ENCODE peak calls at places on chromosomes 2 and 18, in ten cellular contexts. One of them, this sample, is unnamed.

GRCh38 chr2:235406420-235406819 is 87.4 kb upstream of the AGAP1 start:
- DNase-seq in A549: no peak
- DNase-seq in heart left ventricle: no peak
- DNase-seq in pancreas: no peak
- DNase-seq in fibroblast of lung: no peak
- DNase-seq in neural progenitor cell: no peak
- DNase-seq in Peyer's patch: no peak
- DNase-seq in chondrocyte: no peak
- DNase-seq in mammary epithelial cell: no peak
- DNase-seq in right atrium auricular region: no peak
- DNase-seq in this sample: no peak

GRCh38 chr2:54722641-54723299 is 692 bp upstream of the EML6 start:
- DNase-seq in A549: peak; percentile 38
- DNase-seq in heart left ventricle: no peak
- DNase-seq in pancreas: no peak
- DNase-seq in fibroblast of lung: peak; percentile 86
- DNase-seq in neural progenitor cell: no peak
- DNase-seq in Peyer's patch: no peak
- DNase-seq in chondrocyte: no peak
- DNase-seq in mammary epithelial cell: peak; percentile 41
- DNase-seq in right atrium auricular region: no peak
- DNase-seq in this sample: no peak

GRCh38 chr18:37299471-37300304 is 265.9 kb downstream of the CELF4 start:
- DNase-seq in A549: peak; percentile 69
- DNase-seq in heart left ventricle: peak; percentile 88
- DNase-seq in pancreas: peak; percentile 95
- DNase-seq in fibroblast of lung: peak; percentile 97
- DNase-seq in neural progenitor cell: no peak
- DNase-seq in Peyer's patch: peak; percentile 80
- DNase-seq in chondrocyte: no peak
- DNase-seq in mammary epithelial cell: peak; percentile 91
- DNase-seq in right atrium auricular region: peak; percentile 86
- DNase-seq in this sample: no peak

GRCh38 chr18:54284535-54284934 is 15.2 kb downstream of the POLI start:
- DNase-seq in A549: no peak
- DNase-seq in heart left ventricle: no peak
- DNase-seq in pancreas: no peak
- DNase-seq in fibroblast of lung: no peak
- DNase-seq in neural progenitor cell: no peak
- DNase-seq in Peyer's patch: no peak
- DNase-seq in chondrocyte: no peak
- DNase-seq in mammary epithelial cell: no peak
- DNase-seq in right atrium auricular region: no peak
- DNase-seq in this sample: no peak

GRCh38 chr2:241223211-241224067 is 35.0 kb downstream of the ANO7 start:
- DNase-seq in A549: no peak
- DNase-seq in heart left ventricle: peak; percentile 25
- DNase-seq in pancreas: peak; percentile 40
- DNase-seq in fibroblast of lung: no peak
- DNase-seq in neural progenitor cell: no peak
- DNase-seq in Peyer's patch: no peak
- DNase-seq in chondrocyte: peak; percentile 81
- DNase-seq in mammary epithelial cell: peak; percentile 45
- DNase-seq in right atrium auricular region: no peak
- DNase-seq in this sample: no peak

GRCh38 chr18:69102959-69103358 is 297.7 kb upstream of the DOK6 start:
- DNase-seq in A549: no peak
- DNase-seq in heart left ventricle: no peak
- DNase-seq in pancreas: no peak
- DNase-seq in fibroblast of lung: peak; percentile 31
- DNase-seq in neural progenitor cell: no peak
- DNase-seq in Peyer's patch: no peak
- DNase-seq in chondrocyte: no peak
- DNase-seq in mammary epithelial cell: no peak
- DNase-seq in right atrium auricular region: no peak
- DNase-seq in this sample: no peak

GRCh38 chr2:36438454-36438977 is 82.9 kb downstream of the CRIM1 start:
- DNase-seq in A549: peak; percentile 84
- DNase-seq in heart left ventricle: no peak
- DNase-seq in pancreas: no peak
- DNase-seq in fibroblast of lung: peak; percentile 96
- DNase-seq in neural progenitor cell: no peak
- DNase-seq in Peyer's patch: no peak
- DNase-seq in chondrocyte: no peak
- DNase-seq in mammary epithelial cell: peak; percentile 95
- DNase-seq in right atrium auricular region: no peak
- DNase-seq in this sample: no peak

GRCh38 chr2:39216495-39217191 is 27.1 kb downstream of the CDKL4 start:
- DNase-seq in A549: no peak
- DNase-seq in heart left ventricle: no peak
- DNase-seq in pancreas: no peak
- DNase-seq in fibroblast of lung: no peak
- DNase-seq in neural progenitor cell: no peak
- DNase-seq in Peyer's patch: peak; percentile 79
- DNase-seq in chondrocyte: no peak
- DNase-seq in mammary epithelial cell: no peak
- DNase-seq in right atrium auricular region: no peak
- DNase-seq in this sample: no peak

GRCh38 chr2:61045999-61046398 is 19.7 kb upstream of the SANBR start:
- DNase-seq in A549: no peak
- DNase-seq in heart left ventricle: no peak
- DNase-seq in pancreas: no peak
- DNase-seq in fibroblast of lung: peak; percentile 32
- DNase-seq in neural progenitor cell: no peak
- DNase-seq in Peyer's patch: no peak
- DNase-seq in chondrocyte: no peak
- DNase-seq in mammary epithelial cell: no peak
- DNase-seq in right atrium auricular region: no peak
- DNase-seq in this sample: no peak

GRCh38 chr2:112750560-112750843 is 13.9 kb downstream of the CKAP2L start:
- DNase-seq in A549: no peak
- DNase-seq in heart left ventricle: no peak
- DNase-seq in pancreas: no peak
- DNase-seq in fibroblast of lung: no peak
- DNase-seq in neural progenitor cell: no peak
- DNase-seq in Peyer's patch: no peak
- DNase-seq in chondrocyte: no peak
- DNase-seq in mammary epithelial cell: no peak
- DNase-seq in right atrium auricular region: no peak
- DNase-seq in this sample: no peak

GRCh38 chr2:127733816-127734537 is 32.7 kb downstream of the SFT2D3 start:
- DNase-seq in A549: no peak
- DNase-seq in heart left ventricle: no peak
- DNase-seq in pancreas: no peak
- DNase-seq in fibroblast of lung: peak; percentile 39
- DNase-seq in neural progenitor cell: no peak
- DNase-seq in Peyer's patch: no peak
- DNase-seq in chondrocyte: no peak
- DNase-seq in mammary epithelial cell: no peak
- DNase-seq in right atrium auricular region: no peak
- DNase-seq in this sample: no peak

GRCh38 chr18:63150942-63151421 is 168.6 kb downstream of the BCL2 start:
- DNase-seq in A549: no peak
- DNase-seq in heart left ventricle: no peak
- DNase-seq in pancreas: no peak
- DNase-seq in fibroblast of lung: no peak
- DNase-seq in neural progenitor cell: no peak
- DNase-seq in Peyer's patch: no peak
- DNase-seq in chondrocyte: no peak
- DNase-seq in mammary epithelial cell: no peak
- DNase-seq in right atrium auricular region: no peak
- DNase-seq in this sample: no peak

GRCh38 chr2:233832869-233833812 is 21.2 kb downstream of the HJURP start:
- DNase-seq in A549: peak; percentile 93
- DNase-seq in heart left ventricle: no peak
- DNase-seq in pancreas: no peak
- DNase-seq in fibroblast of lung: peak; percentile 50
- DNase-seq in neural progenitor cell: peak; percentile 85
- DNase-seq in Peyer's patch: peak; percentile 58
- DNase-seq in chondrocyte: peak; percentile 64
- DNase-seq in mammary epithelial cell: peak; percentile 63
- DNase-seq in right atrium auricular region: no peak
- DNase-seq in this sample: peak; percentile 26
- TF ChIP-seq CTCF in A549: peak; percentile 89
- TF ChIP-seq CTCF in heart left ventricle: no peak
- TF ChIP-seq CTCF in pancreas: no peak
- TF ChIP-seq CTCF in fibroblast of lung: peak; percentile 25
- TF ChIP-seq CTCF in neural progenitor cell: peak; percentile 64
- TF ChIP-seq CTCF in Peyer's patch: peak; percentile 71
- TF ChIP-seq CTCF in chondrocyte: peak; percentile 79
- TF ChIP-seq CTCF in mammary epithelial cell: peak; percentile 12
- TF ChIP-seq CTCF in right atrium auricular region: no peak
- TF ChIP-seq CTCF in this sample: no peak

DNA sequence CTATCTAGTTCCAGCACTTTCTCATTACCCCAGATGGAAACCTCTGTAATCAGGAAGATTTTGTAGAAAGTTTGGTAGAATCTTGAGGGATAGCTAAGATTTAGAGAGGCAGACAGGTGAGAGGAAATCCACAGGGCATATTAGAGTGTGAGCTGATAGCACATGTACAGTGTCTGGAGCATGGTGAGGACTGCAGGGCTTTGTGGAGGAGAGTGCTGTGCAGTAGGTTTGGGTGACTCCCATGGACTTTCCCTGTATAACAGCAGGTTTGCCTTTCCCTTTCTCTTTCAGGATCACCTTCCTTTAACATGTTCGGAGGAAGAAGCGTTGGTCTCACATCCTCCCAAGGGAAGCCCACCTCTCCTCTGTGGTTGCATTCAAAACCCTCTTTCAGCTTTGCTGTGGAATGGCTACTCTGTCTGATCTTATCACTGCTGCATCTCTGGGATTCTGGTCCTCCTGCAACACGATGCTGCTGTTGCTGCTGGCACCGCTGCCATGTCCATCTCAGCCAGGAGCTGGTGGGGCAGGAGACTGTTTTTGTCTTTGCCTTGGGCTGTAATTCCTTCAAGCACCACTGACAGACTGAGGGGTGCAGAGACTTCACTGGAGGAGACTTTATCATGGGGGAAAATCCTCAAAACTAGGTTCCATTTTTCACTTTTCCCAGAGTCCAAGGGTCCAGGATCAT is 7.8 kb upstream of the KIF5C start:
- DNase-seq in A549: no peak
- DNase-seq in heart left ventricle: no peak
- DNase-seq in pancreas: no peak
- DNase-seq in fibroblast of lung: no peak
- DNase-seq in neural progenitor cell: no peak
- DNase-seq in Peyer's patch: no peak
- DNase-seq in chondrocyte: no peak
- DNase-seq in mammary epithelial cell: no peak
- DNase-seq in right atrium auricular region: no peak
- DNase-seq in this sample: no peak
- TF ChIP-seq CTCF in A549: no peak
- TF ChIP-seq CTCF in heart left ventricle: no peak
- TF ChIP-seq CTCF in pancreas: no peak
- TF ChIP-seq CTCF in fibroblast of lung: no peak
- TF ChIP-seq CTCF in neural progenitor cell: no peak
- TF ChIP-seq CTCF in Peyer's patch: no peak
- TF ChIP-seq CTCF in chondrocyte: no peak
- TF ChIP-seq CTCF in mammary epithelial cell: no peak
- TF ChIP-seq CTCF in right atrium auricular region: no peak
- TF ChIP-seq CTCF in this sample: no peak

DNA sequence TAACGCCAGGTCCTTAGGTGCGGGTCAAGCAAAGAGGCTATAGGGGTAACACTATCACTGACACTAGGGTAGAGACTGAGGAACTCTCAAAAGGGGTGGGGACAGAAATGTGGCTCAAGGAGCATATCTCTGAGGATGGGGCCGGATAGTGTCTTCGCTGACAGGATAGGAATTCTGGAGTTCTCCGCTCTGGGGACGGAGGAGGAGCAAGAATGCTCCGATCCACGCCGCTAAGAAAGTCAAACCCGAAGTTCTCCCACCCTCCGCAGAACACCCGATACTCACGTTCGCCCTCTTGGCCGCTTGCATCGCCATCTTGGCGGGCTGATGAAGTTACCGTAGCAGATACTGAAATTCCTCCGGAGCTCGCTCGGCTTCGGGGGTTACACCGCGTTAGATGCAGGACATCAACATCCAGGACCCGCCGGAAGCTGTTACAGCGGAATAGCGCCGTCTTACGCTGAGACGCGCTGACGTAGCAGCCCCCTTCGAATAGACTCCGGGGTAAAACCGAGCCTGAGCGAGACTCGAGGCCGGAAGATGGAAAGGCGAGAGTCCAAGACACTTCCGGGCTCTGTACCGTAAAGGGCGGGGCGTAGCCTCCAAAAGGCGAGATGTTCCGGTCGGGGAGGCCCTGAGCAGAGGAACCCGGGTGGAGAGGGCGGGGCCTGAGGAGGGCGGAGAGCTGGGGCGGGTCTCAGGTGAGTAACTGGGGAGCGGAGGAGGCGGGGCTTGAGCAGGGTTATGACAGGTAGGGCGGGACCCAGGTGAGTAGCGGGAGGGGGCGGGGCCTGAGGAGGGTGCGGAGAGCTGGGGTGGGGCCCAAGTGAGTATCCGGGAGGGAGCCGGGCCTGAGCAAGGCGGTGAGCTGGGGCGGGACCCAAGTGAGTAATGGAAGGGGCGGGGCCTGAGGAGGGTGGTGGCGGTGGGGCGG is at the start of gene SF3B6:
- DNase-seq in A549: peak; percentile 92
- DNase-seq in heart left ventricle: peak; percentile 97
- DNase-seq in pancreas: peak; percentile 100
- DNase-seq in fibroblast of lung: peak; percentile 99
- DNase-seq in neural progenitor cell: peak; percentile 99
- DNase-seq in Peyer's patch: peak; percentile 100
- DNase-seq in chondrocyte: peak; percentile 98
- DNase-seq in mammary epithelial cell: peak; percentile 100
- DNase-seq in right atrium auricular region: peak; percentile 97
- DNase-seq in this sample: peak; percentile 82
- TF ChIP-seq CTCF in A549: no peak
- TF ChIP-seq CTCF in heart left ventricle: no peak
- TF ChIP-seq CTCF in pancreas: no peak
- TF ChIP-seq CTCF in fibroblast of lung: no peak
- TF ChIP-seq CTCF in neural progenitor cell: no peak
- TF ChIP-seq CTCF in Peyer's patch: no peak
- TF ChIP-seq CTCF in chondrocyte: peak; percentile 39
- TF ChIP-seq CTCF in mammary epithelial cell: no peak
- TF ChIP-seq CTCF in right atrium auricular region: no peak
- TF ChIP-seq CTCF in this sample: no peak

DNA sequence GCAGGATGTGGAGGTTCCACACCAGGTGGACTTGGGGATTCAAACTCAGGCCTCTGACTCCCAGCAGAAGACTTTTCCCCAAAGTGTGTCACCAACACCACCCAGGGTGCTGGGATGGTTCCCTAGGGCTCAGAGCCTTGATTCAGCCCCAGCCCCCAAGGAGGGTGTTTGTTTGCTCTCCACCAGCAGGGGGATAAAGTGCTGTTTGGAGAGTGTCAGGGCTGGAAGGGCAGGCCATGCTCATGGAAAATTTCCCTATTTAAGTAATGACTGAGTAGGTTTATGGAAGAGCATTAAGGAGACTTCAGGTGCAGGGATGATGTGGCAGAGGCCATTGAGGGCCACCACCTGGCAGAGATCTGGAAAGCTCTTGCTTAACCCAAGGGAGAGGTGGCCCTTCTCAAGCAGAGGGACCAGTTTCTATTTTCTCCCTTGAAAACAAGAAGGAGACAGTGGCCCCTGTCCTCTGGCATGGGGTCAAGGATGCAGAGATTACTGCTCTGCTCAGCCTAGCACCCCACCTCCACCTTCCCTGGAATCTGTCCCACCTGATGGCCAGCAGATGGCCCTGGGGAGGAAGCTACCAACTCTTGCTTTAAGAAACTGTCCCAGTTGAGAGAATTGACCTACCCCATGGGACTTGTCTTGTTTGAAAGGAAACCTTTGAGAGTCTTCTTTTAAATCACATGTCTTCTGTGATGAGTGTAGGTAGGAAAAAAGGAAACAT is 122.1 kb downstream of the ACOXL start:
- DNase-seq in A549: peak; percentile 16
- DNase-seq in heart left ventricle: no peak
- DNase-seq in pancreas: no peak
- DNase-seq in fibroblast of lung: no peak
- DNase-seq in neural progenitor cell: no peak
- DNase-seq in Peyer's patch: no peak
- DNase-seq in chondrocyte: no peak
- DNase-seq in mammary epithelial cell: no peak
- DNase-seq in right atrium auricular region: no peak
- DNase-seq in this sample: no peak
- TF ChIP-seq CTCF in A549: no peak
- TF ChIP-seq CTCF in heart left ventricle: no peak
- TF ChIP-seq CTCF in pancreas: no peak
- TF ChIP-seq CTCF in fibroblast of lung: peak; percentile 28
- TF ChIP-seq CTCF in neural progenitor cell: peak; percentile 37
- TF ChIP-seq CTCF in Peyer's patch: no peak
- TF ChIP-seq CTCF in chondrocyte: peak; percentile 38
- TF ChIP-seq CTCF in mammary epithelial cell: peak; percentile 25
- TF ChIP-seq CTCF in right atrium auricular region: no peak
- TF ChIP-seq CTCF in this sample: peak; percentile 56

This sample was measured in endothelial cell.